ENCODE peak calls at places on chromosomes 7 and 10, in nine cellular contexts. H, E, D, F, N, Y, Q, Z and G are unnamed samples.
A peak's percentile ranks its signal among the peaks of the same experiment; 100 is the strongest.

GRCh38 chr7:135177021-135177696 is 6.7 kb upstream of the CYREN start:
- DNase-seq in H (no peak), E (no peak), D (no peak), F (no peak), N (no peak), Y (peak; percentile 23), Q (no peak), Z (no peak), G (no peak)

GRCh38 chr10:5876181-5876768 is 13.4 kb downstream of the ANKRD16 start:
- DNase-seq in H (peak; percentile 35), E (peak; percentile 87), D (no peak), F (no peak), N (no peak), Y (no peak), Q (peak; percentile 93), Z (peak; percentile 83), G (no peak)

GRCh38 chr10:30999084-30999712 is 32.5 kb downstream of the ZNF438 start:
- DNase-seq in H (peak; percentile 56), E (peak; percentile 55), D (no peak), F (no peak), N (no peak), Y (no peak), Q (no peak), Z (no peak), G (peak; percentile 81)

GRCh38 chr7:118214051-118214832 is 10.3 kb upstream of the ANKRD7 start:
- DNase-seq in H (peak; percentile 82), E (peak; percentile 82), D (peak; percentile 86), F (peak; percentile 97), N (peak; percentile 80), Y (no peak), Q (peak; percentile 86), Z (peak; percentile 92), G (no peak)

GRCh38 chr7:44045226-44046014 is 918 bp downstream of the DBNL start:
- DNase-seq in H (no peak), E (peak; percentile 74), D (peak; percentile 71), F (peak; percentile 29), N (no peak), Y (no peak), Q (no peak), Z (peak; percentile 45), G (no peak)

GRCh38 chr7:130838738-130839137 is 104.7 kb upstream of the KLF14 start:
- DNase-seq in H (peak; percentile 52), E (peak; percentile 78), D (no peak), F (no peak), N (no peak), Y (no peak), Q (peak; percentile 96), Z (peak; percentile 88), G (peak; percentile 96)

GRCh38 chr7:81854518-81854917 is 84.7 kb upstream of the HGF start:
- DNase-seq in H (no peak), E (no peak), D (no peak), F (no peak), N (no peak), Y (no peak), Q (no peak), Z (no peak), G (no peak)

GRCh38 chr7:42174391-42174848 is 62.6 kb downstream of the GLI3 start:
- DNase-seq in H (no peak), E (no peak), D (no peak), F (no peak), N (no peak), Y (no peak), Q (no peak), Z (peak; percentile 56), G (peak; percentile 43)

GRCh38 chr10:128936392-128936791 is 530.6 kb upstream of the MGMT start:
- DNase-seq in H (no peak), E (no peak), D (no peak), F (no peak), N (no peak), Y (no peak), Q (no peak), Z (no peak), G (no peak)

GRCh38 chr10:24242562-24242961 is 33.6 kb downstream of the KIAA1217 start:
- DNase-seq in H (no peak), E (no peak), D (no peak), F (no peak), N (no peak), Y (no peak), Q (peak; percentile 49), Z (no peak), G (no peak)

GRCh38 chr7:2051708-2052656 is 180.8 kb downstream of the MAD1L1 start:
- DNase-seq in H (no peak), E (no peak), D (no peak), F (no peak), N (no peak), Y (no peak), Q (no peak), Z (no peak), G (no peak)

GRCh38 chr7:64630496-64630895 is 35.4 kb upstream of the ZNF107 start:
- DNase-seq in H (peak; percentile 57), E (peak; percentile 38), D (no peak), F (no peak), N (no peak), Y (peak; percentile 55), Q (peak; percentile 6), Z (peak; percentile 26), G (no peak)